ENCODE peak calls at places on chromosomes 5 and 9, in four cellular contexts. One of them, this sample, is unnamed.

GRCh38 chr9:20684865-20685696 is 1.0 kb downstream of the FOCAD start:
- DNase-seq in vagina: no peak
- DNase-seq in foreskin fibroblast: peak; percentile 60
- DNase-seq in AG04450: no peak
- DNase-seq in this sample: peak; percentile 74

GRCh38 chr5:153223376-153223775 is 267.1 kb upstream of the GRIA1 start:
- DNase-seq in foreskin fibroblast: no peak
- DNase-seq in vagina: no peak
- DNase-seq in AG04450: no peak
- DNase-seq in this sample: no peak

GRCh38 chr5:83199126-83199525 is 121.8 kb downstream of the XRCC4 start:
- DNase-seq in AG04450: no peak
- DNase-seq in vagina: no peak
- DNase-seq in foreskin fibroblast: no peak
- DNase-seq in this sample: no peak

GRCh38 chr5:169272731-169273401 is 28.1 kb downstream of the SLIT3 start:
- DNase-seq in AG04450: no peak
- DNase-seq in vagina: no peak
- DNase-seq in foreskin fibroblast: no peak
- DNase-seq in this sample: no peak

GRCh38 chr5:123549256-123549904 is 37.4 kb downstream of the CSNK1G3 start:
- DNase-seq in foreskin fibroblast: no peak
- DNase-seq in vagina: no peak
- DNase-seq in AG04450: no peak
- DNase-seq in this sample: no peak

GRCh38 chr9:61665330-61665751 is 475.5 kb downstream of the SPATA31A7 start:
- DNase-seq in AG04450: no peak
- DNase-seq in vagina: peak; percentile 56
- DNase-seq in foreskin fibroblast: no peak
- DNase-seq in this sample: no peak

GRCh38 chr5:126888180-126888579 is 111.2 kb downstream of the LMNB1 start:
- DNase-seq in AG04450: no peak
- DNase-seq in foreskin fibroblast: no peak
- DNase-seq in vagina: no peak
- DNase-seq in this sample: no peak

GRCh38 chr9:92964981-92965758 is 17.8 kb downstream of the FGD3 start:
- DNase-seq in AG04450: no peak
- DNase-seq in vagina: no peak
- DNase-seq in foreskin fibroblast: no peak
- DNase-seq in this sample: no peak

GRCh38 chr9:81969971-81970370 is 18.6 kb upstream of the SPATA31D1 start:
- DNase-seq in vagina: peak; percentile 52
- DNase-seq in AG04450: no peak
- DNase-seq in foreskin fibroblast: no peak
- DNase-seq in this sample: peak; percentile 20

GRCh38 chr9:27529316-27530278 is at the start of gene MOB3B:
- DNase-seq in vagina: no peak
- DNase-seq in AG04450: peak; percentile 16
- DNase-seq in foreskin fibroblast: peak; percentile 47
- DNase-seq in this sample: peak; percentile 60

GRCh38 chr5:148688787-148689186 is 34.5 kb upstream of the HTR4 start:
- DNase-seq in AG04450: no peak
- DNase-seq in vagina: no peak
- DNase-seq in foreskin fibroblast: no peak
- DNase-seq in this sample: no peak

GRCh38 chr9:37966443-37967271 is 62.7 kb upstream of the SLC25A51 start:
- DNase-seq in vagina: no peak
- DNase-seq in AG04450: no peak
- DNase-seq in foreskin fibroblast: no peak
- DNase-seq in this sample: no peak

GRCh38 chr5:166427211-166427610 is 1864.2 kb upstream of the WWC1 start:
- DNase-seq in AG04450: no peak
- DNase-seq in foreskin fibroblast: no peak
- DNase-seq in vagina: no peak
- DNase-seq in this sample: no peak

DNA sequence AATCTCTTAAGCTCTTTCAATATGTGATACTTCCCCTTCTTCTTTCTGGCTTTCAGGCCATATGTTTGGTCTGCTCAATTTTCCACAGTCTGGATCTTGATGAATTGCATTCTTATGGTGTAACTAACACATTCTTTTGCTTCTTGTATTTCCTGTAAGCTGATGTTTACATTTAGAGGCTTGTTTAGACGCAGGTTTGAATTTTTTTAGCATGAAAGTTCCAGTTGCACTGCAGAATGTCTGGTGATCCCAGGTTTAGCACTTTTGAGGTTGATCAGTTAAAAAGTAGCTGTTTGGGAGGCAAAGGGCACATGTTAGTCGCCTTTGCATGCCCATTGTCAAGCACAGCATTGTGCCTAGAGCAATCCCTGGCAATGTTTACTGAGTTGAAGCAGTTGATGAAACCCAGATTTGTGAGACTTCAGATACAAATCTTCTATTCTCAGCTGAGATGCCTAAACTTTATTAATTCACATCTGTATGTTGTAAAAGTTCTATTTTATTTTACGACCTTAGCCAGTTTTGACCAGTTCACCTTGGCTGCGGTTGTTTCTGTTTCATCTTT is 59.6 kb upstream of the SPATA31C2 start:
- DNase-seq in vagina: no peak
- DNase-seq in foreskin fibroblast: peak; percentile 68
- DNase-seq in AG04450: peak; percentile 81
- DNase-seq in this sample: peak; percentile 99
- H3K4me3 ChIP-seq in vagina: peak overlapping the region; percentile 30
- H3K4me3 ChIP-seq in foreskin fibroblast: peak overlapping the region; percentile 31
- H3K4me3 ChIP-seq in AG04450: peak overlapping the region; percentile 49
- H3K4me3 ChIP-seq in this sample: peak overlapping the region; percentile 53

GRCh38 chr9:132631280-132631679 is 38.5 kb downstream of the DDX31 start:
- DNase-seq in foreskin fibroblast: peak; percentile 62
- DNase-seq in AG04450: peak; percentile 20
- DNase-seq in vagina: no peak
- DNase-seq in this sample: peak; percentile 53
- TF ChIP-seq CTCF in foreskin fibroblast: no peak
- TF ChIP-seq CTCF in AG04450: peak; percentile 23
- TF ChIP-seq CTCF in vagina: no peak
- TF ChIP-seq CTCF in this sample: peak; percentile 18

GRCh38 chr5:172496671-172497371 is 42.5 kb upstream of the SH3PXD2B start:
- DNase-seq in vagina: peak; percentile 83
- DNase-seq in foreskin fibroblast: peak; percentile 4
- DNase-seq in AG04450: no peak
- DNase-seq in this sample: peak; percentile 55

GRCh38 chr5:172501708-172502379 is 47.5 kb upstream of the SH3PXD2B start:
- DNase-seq in AG04450: no peak
- DNase-seq in vagina: peak; percentile 79
- DNase-seq in foreskin fibroblast: no peak
- DNase-seq in this sample: no peak

GRCh38 chr5:172499287-172499686 is 45.0 kb upstream of the SH3PXD2B start:
- DNase-seq in AG04450: no peak
- DNase-seq in foreskin fibroblast: no peak
- DNase-seq in vagina: peak; percentile 42
- DNase-seq in this sample: no peak

GRCh38 chr5:172497591-172498255 is 43.4 kb upstream of the SH3PXD2B start:
- DNase-seq in AG04450: no peak
- DNase-seq in foreskin fibroblast: no peak
- DNase-seq in vagina: peak; percentile 56
- DNase-seq in this sample: no peak

DNA sequence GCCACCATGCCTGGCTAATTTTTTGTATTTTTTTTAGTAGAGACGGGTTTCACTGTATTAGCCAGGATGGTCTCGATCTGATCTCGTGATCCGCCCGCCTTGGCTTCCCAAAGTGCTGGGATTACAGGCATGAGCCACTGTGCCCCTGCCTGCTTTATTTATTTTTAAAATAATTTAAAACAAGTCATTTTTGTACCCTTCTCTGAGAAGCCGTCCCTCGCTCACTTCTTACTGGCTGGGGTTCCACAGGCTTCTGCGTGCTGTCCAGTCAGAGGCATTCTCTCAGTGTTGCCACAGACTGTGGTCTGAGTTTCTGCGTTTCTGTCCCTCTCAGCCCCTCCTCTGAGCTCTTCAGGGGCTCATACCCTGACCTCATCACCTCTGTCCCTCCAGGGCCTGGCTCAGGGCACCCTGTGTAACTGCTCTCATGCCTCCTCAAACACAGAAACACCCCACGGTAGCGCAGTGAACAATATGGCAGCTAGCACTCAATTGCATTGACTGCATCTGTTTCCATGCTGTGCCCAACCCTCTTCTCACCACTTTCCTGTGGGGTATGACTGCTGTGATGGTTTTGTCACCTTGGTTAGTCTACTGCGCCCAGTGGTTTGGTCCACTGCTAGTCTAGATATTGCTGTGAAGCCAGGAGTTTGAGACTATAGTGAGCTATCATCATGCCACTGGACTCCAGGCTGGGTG is 44.3 kb upstream of the SH3PXD2B start:
- DNase-seq in AG04450: no peak
- DNase-seq in foreskin fibroblast: no peak
- DNase-seq in vagina: peak; percentile 40
- DNase-seq in this sample: no peak
- H3K4me3 ChIP-seq in AG04450: no peak overlapping the region
- H3K4me3 ChIP-seq in foreskin fibroblast: no peak overlapping the region
- H3K4me3 ChIP-seq in vagina: no peak overlapping the region
- H3K4me3 ChIP-seq in this sample: no peak overlapping the region

DNA sequence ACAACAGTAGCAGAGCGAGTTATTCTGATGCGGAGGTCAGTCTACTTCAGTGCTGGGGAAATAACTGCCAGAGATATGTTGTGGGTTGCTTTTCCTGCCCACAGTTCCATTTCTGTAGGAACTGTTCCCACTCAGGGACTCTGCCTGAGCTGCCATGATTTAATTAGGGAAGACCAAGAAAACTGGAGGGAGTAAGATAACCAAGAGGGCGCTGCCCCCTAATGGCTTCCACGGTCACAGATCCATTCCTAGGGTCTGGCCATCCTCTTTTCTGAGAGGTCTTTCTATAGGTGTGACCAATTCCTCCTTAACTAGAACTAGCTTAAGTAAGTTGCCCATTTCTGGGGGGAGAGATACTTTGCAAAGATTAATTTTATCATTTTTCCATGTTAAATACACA is 125.9 kb downstream of the APBA1 start:
- DNase-seq in vagina: no peak
- DNase-seq in AG04450: no peak
- DNase-seq in foreskin fibroblast: no peak
- DNase-seq in this sample: peak; percentile 16
- TF ChIP-seq CTCF in vagina: no peak
- TF ChIP-seq CTCF in AG04450: peak; percentile 54
- TF ChIP-seq CTCF in foreskin fibroblast: peak; percentile 55
- TF ChIP-seq CTCF in this sample: peak; percentile 43

GRCh38 chr5:42745426-42745825 is 11.2 kb upstream of the CCDC152 start:
- DNase-seq in AG04450: no peak
- DNase-seq in foreskin fibroblast: no peak
- DNase-seq in vagina: no peak
- DNase-seq in this sample: no peak

GRCh38 chr5:42750507-42750906 is 6.1 kb upstream of the CCDC152 start:
- DNase-seq in AG04450: no peak
- DNase-seq in vagina: no peak
- DNase-seq in foreskin fibroblast: no peak
- DNase-seq in this sample: no peak

GRCh38 chr5:42751044-42751443 is 5.6 kb upstream of the CCDC152 start:
- DNase-seq in AG04450: no peak
- DNase-seq in vagina: no peak
- DNase-seq in foreskin fibroblast: no peak
- DNase-seq in this sample: no peak

GRCh38 chr5:42745856-42746255 is 10.8 kb upstream of the CCDC152 start:
- DNase-seq in AG04450: no peak
- DNase-seq in vagina: no peak
- DNase-seq in foreskin fibroblast: no peak
- DNase-seq in this sample: no peak

GRCh38 chr5:42749020-42749419 is 7.6 kb upstream of the CCDC152 start:
- DNase-seq in foreskin fibroblast: no peak
- DNase-seq in AG04450: no peak
- DNase-seq in vagina: no peak
- DNase-seq in this sample: no peak
- H3K4me3 ChIP-seq in foreskin fibroblast: no peak overlapping the region
- H3K4me3 ChIP-seq in AG04450: no peak overlapping the region
- H3K4me3 ChIP-seq in vagina: no peak overlapping the region
- H3K4me3 ChIP-seq in this sample: no peak overlapping the region

GRCh38 chr9:116312221-116312620 is 158.6 kb downstream of the PAPPA start:
- DNase-seq in AG04450: no peak
- DNase-seq in foreskin fibroblast: no peak
- DNase-seq in vagina: peak; percentile 25
- DNase-seq in this sample: no peak

GRCh38 chr9:116310212-116310611 is 156.6 kb downstream of the PAPPA start:
- DNase-seq in foreskin fibroblast: no peak
- DNase-seq in AG04450: no peak
- DNase-seq in vagina: peak; percentile 70
- DNase-seq in this sample: no peak

GRCh38 chr9:116317503-116317902 is 163.9 kb downstream of the PAPPA start:
- DNase-seq in foreskin fibroblast: no peak
- DNase-seq in vagina: no peak
- DNase-seq in AG04450: no peak
- DNase-seq in this sample: no peak

GRCh38 chr9:116316231-116316630 is 162.6 kb downstream of the PAPPA start:
- DNase-seq in AG04450: no peak
- DNase-seq in foreskin fibroblast: no peak
- DNase-seq in vagina: no peak
- DNase-seq in this sample: no peak

DNA sequence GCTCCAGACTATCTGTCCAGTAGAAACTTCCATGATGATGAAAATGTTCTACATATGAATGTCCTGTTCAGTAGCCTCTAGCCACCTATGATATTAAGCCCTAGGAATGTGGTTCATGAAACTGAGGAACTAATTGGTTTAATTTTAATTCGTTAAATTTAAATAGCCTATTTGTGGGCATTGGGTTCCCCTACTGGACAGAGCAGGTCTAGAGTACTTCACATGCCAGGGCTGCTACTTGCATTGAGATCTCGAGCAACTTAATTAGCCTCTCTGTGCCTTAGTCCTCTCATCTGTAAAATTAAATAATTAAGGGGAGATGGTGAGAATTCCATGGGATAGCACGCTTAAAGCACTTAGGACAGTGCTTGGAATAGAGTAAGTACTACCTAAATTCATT is 160.0 kb downstream of the PAPPA start:
- DNase-seq in vagina: no peak
- DNase-seq in foreskin fibroblast: no peak
- DNase-seq in AG04450: no peak
- DNase-seq in this sample: no peak
- TF ChIP-seq CTCF in vagina: no peak
- TF ChIP-seq CTCF in foreskin fibroblast: no peak
- TF ChIP-seq CTCF in AG04450: peak; percentile 30
- TF ChIP-seq CTCF in this sample: peak; percentile 12

DNA sequence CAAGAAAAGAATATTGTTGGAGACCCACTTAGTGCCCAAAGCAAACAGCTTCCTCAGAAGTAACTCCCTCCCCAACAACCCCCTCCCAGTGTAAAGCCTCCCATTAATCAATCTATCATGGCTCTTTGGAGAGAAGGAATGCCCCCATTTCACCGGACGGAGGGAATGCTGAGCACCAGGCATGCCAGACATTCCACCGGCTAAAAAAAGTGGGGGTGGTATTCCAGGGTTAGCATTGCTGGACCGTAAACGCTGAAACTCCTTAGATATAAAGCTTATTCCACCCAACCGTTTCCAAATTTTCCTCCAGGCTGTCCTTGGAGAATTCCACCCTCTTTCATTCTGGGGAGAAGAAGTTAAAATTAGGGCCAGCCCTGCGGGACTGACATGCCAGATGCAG is 363 bp upstream of the MAMDC2 start:
- DNase-seq in foreskin fibroblast: no peak
- DNase-seq in vagina: no peak
- DNase-seq in AG04450: no peak
- DNase-seq in this sample: no peak
- H3K4me3 ChIP-seq in foreskin fibroblast: peak overlapping the region; percentile 56
- H3K4me3 ChIP-seq in vagina: peak overlapping the region; percentile 56
- H3K4me3 ChIP-seq in AG04450: peak overlapping the region; percentile 65
- H3K4me3 ChIP-seq in this sample: peak overlapping the region; percentile 60

This sample was measured in AG10803.